ENCODE peak calls at places on chromosome 12, in ten cellular contexts. Y, Z, M, W, C, L, I, E, Q and U are unnamed samples.

GRCh38 chr12:84842406-84843013 is 70.1 kb downstream of the SLC6A15 start:
- DNase-seq in C (peak; percentile 64), E (peak; percentile 68), W (peak; percentile 75), Y (no peak), I (no peak), Z (no peak), L (no peak), Q (no peak), M (no peak), U (no peak)

GRCh38 chr12:122319312-122319638 is 53.0 kb upstream of the VPS33A start:
- DNase-seq in L (no peak), Y (no peak), Q (no peak), Z (no peak), I (no peak), W (no peak), E (no peak), M (no peak), C (no peak), U (no peak)

GRCh38 chr12:62692884-62693283 is 226.3 kb downstream of the MON2 start:
- DNase-seq in Y (no peak), L (no peak), C (no peak), E (peak; percentile 29), Z (no peak), W (no peak), Q (no peak), M (no peak), I (no peak), U (no peak)

GRCh38 chr12:85733441-85733840 is 102.8 kb downstream of the RASSF9 start:
- DNase-seq in I (no peak), L (no peak), Z (no peak), M (no peak), W (no peak), E (peak; percentile 25), C (no peak), Y (no peak), Q (no peak), U (no peak)

GRCh38 chr12:54413284-54414190 is 5.5 kb downstream of the ITGA5 start:
- DNase-seq in Y (peak; percentile 55), Q (no peak), C (peak; percentile 89), L (no peak), Z (no peak), E (no peak), I (peak; percentile 83), W (no peak), M (peak; percentile 89), U (no peak)

GRCh38 chr12:122111070-122111750 is 32.7 kb downstream of the MLXIP start:
- DNase-seq in Q (no peak), I (no peak), C (no peak), Y (peak; percentile 71), L (peak; percentile 30), M (no peak), E (no peak), W (no peak), Z (no peak), U (no peak)

GRCh38 chr12:68240975-68241374 is 12.4 kb downstream of the IL22 start:
- DNase-seq in M (peak; percentile 62), Z (no peak), E (peak; percentile 51), Q (no peak), Y (peak; percentile 29), C (no peak), L (no peak), W (no peak), I (no peak), U (no peak)

GRCh38 chr12:28958553-28959195 is 190.4 kb upstream of the FAR2 start:
- DNase-seq in E (peak; percentile 79), W (no peak), M (no peak), I (no peak), C (no peak), Y (no peak), Q (no peak), Z (no peak), L (no peak), U (no peak)

GRCh38 chr12:106590601-106591000 is 7.8 kb downstream of the RFX4 start:
- DNase-seq in Z (no peak), M (no peak), Y (no peak), C (no peak), I (no peak), L (no peak), Q (no peak), W (no peak), E (no peak), U (no peak)

GRCh38 chr12:76080729-76081415 is 3.6 kb downstream of the NAP1L1 start:
- DNase-seq in M (no peak), E (no peak), Y (no peak), I (no peak), C (peak; percentile 41), L (no peak), Q (no peak), W (peak; percentile 47), Z (no peak), U (no peak)

GRCh38 chr12:68865399-68866154 is 57.6 kb downstream of the MDM2 start:
- DNase-seq in Y (no peak), M (no peak), W (no peak), I (no peak), C (no peak), Z (no peak), L (no peak), E (no peak), Q (no peak), U (no peak)

GRCh38 chr12:89556976-89557375 is 31.1 kb upstream of the POC1B start:
- DNase-seq in L (no peak), C (peak; percentile 58), E (no peak), Q (no peak), M (no peak), I (no peak), Z (no peak), W (no peak), Y (no peak), U (no peak)

GRCh38 chr12:2084553-2085296 is 31.9 kb downstream of the CACNA1C start:
- DNase-seq in M (no peak), L (no peak), W (no peak), I (peak; percentile 92), Z (no peak), E (peak; percentile 77), Q (peak; percentile 59), Y (no peak), C (peak; percentile 57), U (no peak)

GRCh38 chr12:127310548-127310947 is 956.4 kb upstream of the TMEM132C start:
- DNase-seq in E (no peak), L (no peak), I (no peak), Y (no peak), W (no peak), Q (no peak), M (no peak), Z (no peak), C (no peak), U (no peak)

GRCh38 chr12:22709292-22709691 is 84.3 kb downstream of the ETNK1 start:
- DNase-seq in I (no peak), C (peak; percentile 32), E (peak; percentile 49), M (no peak), W (peak; percentile 74), Q (no peak), L (no peak), Y (no peak), Z (no peak), U (no peak)

DNA sequence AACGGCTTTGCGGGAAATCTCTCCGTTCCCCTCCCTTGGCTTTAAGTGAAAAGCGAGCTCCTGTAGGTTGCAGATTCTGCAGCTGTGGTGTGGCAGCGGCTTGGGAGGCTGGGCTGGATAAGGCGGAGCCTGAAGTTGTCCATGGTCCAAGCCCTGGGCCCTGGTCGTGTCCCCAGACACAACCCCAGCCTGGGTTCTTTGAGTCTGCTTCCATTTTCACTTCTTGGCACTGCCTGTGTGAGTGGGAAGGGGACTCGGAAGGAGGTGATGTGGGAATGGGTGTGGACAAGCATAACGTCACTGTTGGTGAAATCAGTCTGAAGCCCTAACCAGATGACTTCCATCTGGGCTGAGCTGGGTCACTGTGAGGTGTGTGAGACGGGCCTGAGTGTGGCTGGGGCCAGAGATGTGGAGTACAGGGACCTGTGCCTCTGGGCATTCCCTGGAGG is 43.0 kb upstream of the CTDSP2 start:
- DNase-seq in C (no peak), M (no peak), W (no peak), Q (peak; percentile 89), Y (peak; percentile 71), E (peak; percentile 99), Z (peak; percentile 91), L (no peak), I (peak; percentile 91), U (peak; percentile 18)
- H3K27ac ChIP-seq in C (no peak overlapping the region), M (no peak overlapping the region), W (no peak overlapping the region), Q (peak overlapping the region; percentile 87), Y (peak overlapping the region; percentile 96), E (peak overlapping the region; percentile 90), Z (peak overlapping the region; percentile 75), L (no peak overlapping the region), I (peak overlapping the region; percentile 97), U (peak overlapping the region; percentile 89)

GRCh38 chr12:9349888-9350885 is 142.0 kb upstream of the PZP start:
- DNase-seq in Y (no peak), M (no peak), I (no peak), W (no peak), C (no peak), L (no peak), E (no peak), Q (no peak), Z (no peak), U (no peak)
- H3K27ac ChIP-seq in Y (no peak overlapping the region), M (no peak overlapping the region), I (no peak overlapping the region), W (no peak overlapping the region), C (no peak overlapping the region), L (no peak overlapping the region), E (no peak overlapping the region), Q (no peak overlapping the region), Z (no peak overlapping the region), U (no peak overlapping the region)

DNA sequence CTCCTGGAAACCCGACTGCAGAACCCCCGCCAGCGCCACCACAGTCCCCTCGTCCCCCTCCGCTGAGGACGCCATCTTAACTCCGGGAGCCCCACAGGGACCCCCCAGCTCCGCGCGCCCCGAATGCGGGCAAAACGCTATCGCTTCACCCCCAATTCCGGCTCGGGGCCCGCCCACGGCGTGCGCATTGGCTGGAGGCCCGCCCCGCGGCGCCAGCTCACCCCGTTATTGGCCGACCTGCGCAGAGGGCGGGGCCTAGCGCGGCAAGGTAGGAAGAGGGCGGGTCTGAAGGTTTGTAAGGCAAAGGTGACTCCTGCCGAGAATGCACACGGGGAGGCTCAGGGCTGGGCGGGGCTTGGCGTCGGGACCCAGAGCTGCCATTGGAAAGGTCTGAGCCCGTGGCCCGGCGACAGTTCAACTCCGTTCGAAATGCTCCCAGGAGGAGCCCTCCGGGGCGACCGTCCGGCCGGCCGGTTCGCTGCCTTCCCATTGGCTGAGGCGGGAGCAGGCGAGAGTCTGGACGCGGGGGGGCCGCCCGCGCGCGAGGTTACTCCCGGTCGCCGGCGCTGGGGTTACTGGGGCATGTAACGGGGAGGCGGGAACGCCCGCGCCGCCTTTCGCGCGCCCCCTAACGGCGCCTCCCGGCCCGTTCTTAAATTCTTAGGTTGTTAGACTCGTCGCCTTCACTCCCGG is at the start of gene LPCAT3:
- DNase-seq in L (peak; percentile 99), W (peak; percentile 99), Y (peak; percentile 98), Q (peak; percentile 99), M (peak; percentile 97), E (peak; percentile 92), Z (peak; percentile 99), C (peak; percentile 98), I (peak; percentile 99), U (peak; percentile 97)
- H3K27ac ChIP-seq in L (peak within 1 kb of the TSS; percentile 91), W (peak within 1 kb of the TSS; percentile 73), Y (peak within 1 kb of the TSS; percentile 94), Q (peak within 1 kb of the TSS; percentile 84), M (peak within 1 kb of the TSS; percentile 79), E (peak within 1 kb of the TSS; percentile 57), Z (peak within 1 kb of the TSS; percentile 97), C (peak within 1 kb of the TSS; percentile 84), I (peak within 1 kb of the TSS; percentile 97), U (peak within 1 kb of the TSS; percentile 90)

DNA sequence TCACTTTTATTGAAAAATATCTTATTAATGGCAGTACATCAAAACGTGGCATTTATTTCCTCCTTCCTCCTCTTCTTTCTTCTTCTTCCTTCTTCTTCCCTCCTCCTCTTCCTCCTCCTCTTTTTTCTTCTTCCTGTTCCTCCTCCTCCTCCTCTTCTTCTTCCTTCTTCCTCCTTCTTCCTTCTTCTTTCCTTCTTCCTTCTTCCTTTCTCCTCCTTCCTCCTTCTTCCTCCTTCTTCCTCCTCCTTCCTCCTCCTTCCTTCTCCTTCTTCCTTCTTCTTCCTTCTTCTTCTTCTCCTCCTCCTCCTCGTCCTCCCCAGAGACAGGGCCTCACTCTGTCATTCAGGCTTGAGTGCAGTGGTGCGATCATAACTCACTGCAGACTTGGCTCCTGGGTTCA is 457.2 kb downstream of the AEBP2 start:
- DNase-seq in L (no peak), Y (no peak), M (no peak), I (no peak), Z (no peak), E (no peak), W (no peak), Q (no peak), C (no peak), U (no peak)
- H3K27ac ChIP-seq in L (no peak overlapping the region), Y (no peak overlapping the region), M (no peak overlapping the region), I (peak overlapping the region; percentile 71), Z (no peak overlapping the region), E (no peak overlapping the region), W (no peak overlapping the region), Q (no peak overlapping the region), C (no peak overlapping the region), U (no peak overlapping the region)